ENCODE peak calls at places on chromosomes 12 and 14, in five cellular contexts. H is left lung, L is HFFc6, Q is epithelial cell of esophagus, J is upper lobe of left lung. B is an unnamed sample.

GRCh38 chr12:131090254-131091210 is 136.8 kb downstream of the ADGRD1 start:
- DNase-seq in H (peak), L (no peak), Q (no peak), J (peak), B (no peak)

GRCh38 chr14:75630695-75631452 is 29.8 kb downstream of the ERG28 start:
- DNase-seq in H (no peak), L (no peak), Q (no peak), J (no peak), B (no peak)

GRCh38 chr12:75814856-75815754 is 216.5 kb downstream of the PHLDA1 start:
- DNase-seq in H (no peak), L (peak), Q (peak), J (no peak), B (no peak)

GRCh38 chr12:8026282-8026637 is 6.3 kb upstream of the FOXJ2 start:
- DNase-seq in H (no peak), L (no peak), Q (no peak), J (no peak), B (no peak)

GRCh38 chr12:124538194-124539082 is 29.0 kb downstream of the NCOR2 start:
- DNase-seq in H (no peak), L (no peak), Q (no peak), J (no peak), B (no peak)

GRCh38 chr12:4595881-4596280 is 33.9 kb downstream of the DYRK4 start:
- DNase-seq in H (no peak), L (no peak), Q (no peak), J (no peak), B (no peak)

GRCh38 chr12:46770501-46771183 is 55.2 kb downstream of the SLC38A4 start:
- DNase-seq in H (no peak), L (peak), Q (no peak), J (no peak), B (no peak)

GRCh38 chr12:98373982-98374381 is 141.4 kb upstream of the TMPO start:
- DNase-seq in H (no peak), L (peak), Q (peak), J (no peak), B (no peak)

GRCh38 chr12:54045868-54046529 is 7.6 kb upstream of the HOXC4 start:
- DNase-seq in H (no peak), L (no peak), Q (no peak), J (no peak), B (no peak)

GRCh38 chr12:19382111-19382526 is 57.2 kb upstream of the AEBP2 start:
- DNase-seq in H (peak), L (peak), Q (peak), J (no peak), B (no peak)

GRCh38 chr12:114293571-114294302 is 112.2 kb downstream of the TBX5 start:
- DNase-seq in H (no peak), L (no peak), Q (no peak), J (no peak), B (no peak)

GRCh38 chr14:58805057-58805456 is 167.3 kb downstream of the DACT1 start:
- DNase-seq in H (no peak), L (no peak), Q (no peak), J (no peak), B (no peak)

GRCh38 chr14:101780887-101781239 is 19.4 kb downstream of the PPP2R5C start:
- DNase-seq in H (no peak), L (no peak), Q (peak), J (no peak), B (no peak)

GRCh38 chr12:39239484-39240143 is 203.3 kb downstream of the KIF21A start:
- DNase-seq in H (no peak), L (no peak), Q (peak), J (no peak), B (no peak)

GRCh38 chr12:88590851-88591250 is 10.6 kb upstream of the KITLG start:
- DNase-seq in H (no peak), L (no peak), Q (no peak), J (no peak), B (no peak)

GRCh38 chr12:105271364-105271763 is 35.4 kb upstream of the APPL2 start:
- DNase-seq in H (no peak), L (no peak), Q (no peak), J (no peak), B (no peak)

GRCh38 chr14:100498068-100498467 is 89.1 kb downstream of the BEGAIN start:
- DNase-seq in H (no peak), L (no peak), Q (no peak), J (no peak), B (no peak)

GRCh38 chr12:121918679-121919038 is 267 bp downstream of the CFAP251 start:
- DNase-seq in H (peak), L (no peak), Q (no peak), J (no peak), B (no peak)

GRCh38 chr14:72946491-72946890 is 20.2 kb downstream of the DCAF4 start:
- DNase-seq in H (no peak), L (no peak), Q (peak), J (no peak), B (no peak)

GRCh38 chr12:13044002-13044858 is at the start of gene FAM234B:
- DNase-seq in H (peak), L (peak), Q (peak), J (peak), B (peak)

GRCh38 chr14:65019944-65020566 is 33.4 kb downstream of the FNTB start:
- DNase-seq in H (no peak), L (peak), Q (peak), J (no peak), B (no peak)

GRCh38 chr14:66038214-66038977 is 447.8 kb upstream of the CCDC196 start:
- DNase-seq in H (peak), L (no peak), Q (peak), J (peak), B (no peak)

GRCh38 chr14:42001436-42001835 is 394.8 kb downstream of the LRFN5 start:
- DNase-seq in H (no peak), L (no peak), Q (no peak), J (no peak), B (no peak)

GRCh38 chr14:22976620-22977433 is 5.5 kb downstream of the AJUBA start:
- DNase-seq in H (no peak), L (no peak), Q (peak), J (peak), B (no peak)

GRCh38 chr12:94092516-94093241 is 55.7 kb upstream of the PLXNC1 start:
- DNase-seq in H (no peak), L (peak), Q (peak), J (peak), B (no peak)

GRCh38 chr12:103588680-103589079 is 1.6 kb downstream of the STAB2 start:
- DNase-seq in H (no peak), L (no peak), Q (no peak), J (no peak), B (no peak)

GRCh38 chr12:92034858-92035401 is 110.7 kb downstream of the BTG1 start:
- DNase-seq in H (peak), L (peak), Q (peak), J (peak), B (peak)

GRCh38 chr12:47811070-47811391 is 8.7 kb downstream of the HDAC7 start:
- DNase-seq in H (no peak), L (no peak), Q (no peak), J (no peak), B (no peak)

GRCh38 chr12:99619389-99620158 is 28.0 kb upstream of the GARIN6 start:
- DNase-seq in H (no peak), L (no peak), Q (peak), J (no peak), B (no peak)

GRCh38 chr12:58833844-58834243 is 86.5 kb downstream of the LRIG3 start:
- DNase-seq in H (no peak), L (no peak), Q (peak), J (no peak), B (no peak)

GRCh38 chr12:54364413-54364812 is at the start of gene GPR84:
- DNase-seq in H (no peak), L (no peak), Q (no peak), J (no peak), B (no peak)

GRCh38 chr14:37194698-37195097 is 3.0 kb upstream of the MIPOL1 start:
- DNase-seq in H (no peak), L (no peak), Q (no peak), J (no peak), B (no peak)

GRCh38 chr14:91649930-91650329 is 82.0 kb downstream of the CATSPERB start:
- DNase-seq in H (no peak), L (peak), Q (peak), J (peak), B (no peak)
- TF ChIP-seq CTCF in H (peak), L (peak), Q (peak), J (peak), B (no peak)

DNA sequence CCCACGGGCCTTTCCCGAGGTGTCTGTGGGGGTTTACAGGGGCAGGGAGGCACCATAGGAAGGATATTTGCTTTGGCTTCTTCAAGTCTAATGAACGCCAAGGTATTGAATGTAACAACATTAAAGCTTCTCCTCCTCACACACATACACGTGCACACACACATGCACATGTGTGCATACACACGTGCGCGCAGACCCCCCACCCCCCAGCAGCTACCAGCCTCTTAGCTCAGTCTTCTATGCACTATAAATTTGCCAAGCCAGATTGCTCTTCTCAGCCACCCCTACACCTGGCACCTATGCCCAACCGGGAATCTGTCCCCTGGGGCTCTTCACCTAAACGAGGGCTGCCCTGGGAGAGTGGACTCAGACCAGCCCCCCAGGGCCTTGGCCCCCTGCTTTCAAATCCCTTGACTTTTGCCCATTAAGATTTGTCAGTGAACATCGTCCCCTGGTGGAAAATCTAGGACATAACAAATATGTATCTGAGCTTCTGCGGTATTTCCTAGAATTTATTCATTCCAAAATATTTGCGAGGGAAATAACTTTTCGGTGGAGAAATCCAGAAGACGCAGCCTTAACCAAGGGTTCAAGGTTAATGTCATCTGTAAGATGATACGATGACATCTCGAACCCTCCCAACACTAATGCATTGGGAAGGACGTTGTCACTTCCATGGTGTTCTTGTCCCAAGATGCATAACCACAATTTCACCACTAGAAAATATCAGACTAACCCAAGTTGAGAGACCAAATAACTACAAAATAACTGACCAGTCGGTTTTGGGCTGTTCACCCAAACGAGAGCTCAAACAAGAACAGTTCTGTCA is 330.4 kb downstream of the MED13L start:
- DNase-seq in H (no peak), L (peak), Q (no peak), J (no peak), B (no peak)
- TF ChIP-seq CTCF in H (no peak), L (peak), Q (peak), J (no peak), B (peak)

GRCh38 chr14:76810525-76810924 is 2.2 kb downstream of the ANGEL1 start:
- DNase-seq in H (no peak), L (no peak), Q (no peak), J (no peak), B (no peak)

GRCh38 chr14:76811561-76811960 is 1.1 kb downstream of the ANGEL1 start:
- DNase-seq in H (no peak), L (peak), Q (no peak), J (no peak), B (no peak)

GRCh38 chr14:76810953-76811400 is 1.7 kb downstream of the ANGEL1 start:
- DNase-seq in H (no peak), L (peak), Q (peak), J (peak), B (no peak)

GRCh38 chr14:76812093-76812421 is 625 bp downstream of the ANGEL1 start:
- DNase-seq in H (peak), L (no peak), Q (peak), J (no peak), B (no peak)

GRCh38 chr14:76812422-76813383 is at the start of gene ANGEL1:
- DNase-seq in H (peak), L (peak), Q (peak), J (peak), B (peak)
- TF ChIP-seq CTCF in H (no peak), L (no peak), Q (no peak), J (peak), B (no peak)

GRCh38 chr12:123435636-123436016 is 858 bp downstream of the RILPL2 start:
- DNase-seq in H (no peak), L (no peak), Q (no peak), J (no peak), B (no peak)
- TF ChIP-seq CTCF in H (no peak), L (no peak), Q (no peak), J (no peak), B (no peak)

DNA sequence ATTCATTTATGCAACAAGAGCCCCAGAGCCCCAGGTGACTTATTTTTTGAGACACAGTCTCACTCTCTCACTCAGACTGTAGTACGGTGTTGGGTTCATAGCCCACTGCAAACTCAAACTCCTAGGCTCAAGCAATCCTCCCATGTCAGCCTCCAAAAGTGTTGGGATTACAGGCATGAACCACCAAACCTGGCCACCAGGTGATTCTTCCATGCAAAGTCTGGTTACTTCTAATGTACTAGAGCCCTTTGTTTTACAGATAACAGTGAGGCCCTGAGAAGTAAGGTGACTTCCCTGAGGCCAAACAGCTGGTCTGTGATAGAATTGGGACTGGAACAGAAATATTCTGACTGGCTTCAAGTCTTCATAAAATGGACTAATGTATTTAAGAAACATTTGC is 10.0 kb upstream of the KCNK10 start:
- DNase-seq in H (no peak), L (no peak), Q (no peak), J (no peak), B (no peak)
- TF ChIP-seq CTCF in H (no peak), L (no peak), Q (no peak), J (no peak), B (peak)

DNA sequence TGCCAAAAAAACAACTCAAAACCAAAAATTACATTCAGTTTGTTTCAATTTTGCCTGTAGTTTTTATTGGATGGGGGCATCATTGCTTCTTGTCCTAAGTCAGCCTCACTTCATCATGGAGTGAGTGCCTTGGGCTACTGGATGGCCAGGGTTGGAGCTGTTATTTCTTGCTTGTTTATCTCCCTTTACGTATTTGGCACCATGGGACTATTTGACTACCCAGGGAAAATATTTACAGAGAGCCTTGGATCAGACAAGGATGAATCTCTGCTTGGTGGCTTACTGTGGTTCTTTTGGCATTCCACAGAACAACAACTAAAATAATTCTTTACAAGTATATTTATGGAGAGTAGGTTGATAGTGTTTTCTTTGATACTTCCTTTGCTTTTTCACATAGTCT is 160.8 kb upstream of the SEL1L start:
- DNase-seq in H (no peak), L (no peak), Q (no peak), J (no peak), B (no peak)
- TF ChIP-seq CTCF in H (no peak), L (no peak), Q (no peak), J (no peak), B (no peak)

GRCh38 chr14:96564389-96564788 is 62.2 kb downstream of the PAPOLA start:
- DNase-seq in H (no peak), L (no peak), Q (no peak), J (no peak), B (no peak)
- TF ChIP-seq CTCF in H (no peak), L (peak), Q (no peak), J (no peak), B (no peak)

DNA sequence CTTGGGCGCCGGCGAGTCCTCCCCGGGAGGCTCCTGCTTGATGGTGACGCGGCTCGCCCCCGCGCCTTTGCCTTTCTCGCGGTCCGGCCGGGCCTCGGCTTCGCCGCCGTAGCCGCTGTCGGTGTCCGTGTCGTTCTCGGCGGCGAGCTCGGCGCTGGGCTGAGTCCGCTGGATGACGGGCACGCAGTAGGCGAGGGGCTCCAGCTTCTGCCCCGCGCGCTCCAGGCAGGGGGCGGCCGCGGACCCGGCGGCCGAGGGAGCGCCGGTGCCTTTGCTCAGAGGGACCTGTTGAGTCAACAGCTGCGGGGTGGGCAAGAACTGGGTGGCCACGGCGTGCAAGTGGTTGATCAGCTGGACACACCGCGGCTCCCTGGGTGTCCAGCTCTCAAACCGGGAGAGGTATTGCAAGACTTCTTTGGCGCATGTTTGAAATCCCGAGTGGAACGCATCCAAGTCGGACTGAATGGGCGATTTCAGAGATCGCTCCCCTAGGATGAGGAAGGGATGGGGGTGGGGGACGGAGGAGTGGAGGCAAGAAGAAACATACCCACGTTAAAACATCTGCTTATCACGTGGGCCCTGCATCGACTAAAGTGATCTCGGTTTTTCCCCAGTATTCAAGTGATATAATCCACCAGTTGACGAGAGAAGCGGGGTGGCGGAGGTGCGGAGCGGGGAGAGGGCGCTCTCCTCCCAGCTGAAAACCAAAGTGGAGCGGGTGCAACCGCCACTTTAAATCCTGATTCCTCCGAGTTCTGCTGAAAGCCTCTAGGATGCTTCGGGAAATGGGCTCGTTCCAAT is 2.0 kb downstream of the BHLHE41 start:
- DNase-seq in H (peak), L (peak), Q (peak), J (peak), B (no peak)
- TF ChIP-seq CTCF in H (no peak), L (peak), Q (peak), J (no peak), B (no peak)

B was measured in mesothelial cell of epicardium.